ENCODE peak calls at places on chromosomes 13 and 19, in four cellular contexts. C, V, O and M are unnamed samples.

GRCh38 chr19:33678796-33679195 is 57.0 kb downstream of the CHST8 start:
- DNase-seq in V (peak; percentile 60), C (peak; percentile 43), O (no peak), M (no peak)

GRCh38 chr19:55206664-55207500 is 2.4 kb downstream of the PTPRH start:
- DNase-seq in O (peak; percentile 98), C (no peak), V (peak; percentile 66), M (no peak)

GRCh38 chr19:41144403-41144802 is 30.2 kb downstream of the CYP2F1 start:
- DNase-seq in C (peak; percentile 87), O (peak; percentile 60), V (peak; percentile 77), M (peak; percentile 84)

GRCh38 chr13:35874704-35875103 is 256.5 kb downstream of the DCLK1 start:
- DNase-seq in O (no peak), C (peak; percentile 84), V (no peak), M (no peak)

GRCh38 chr13:63206431-63206830 is 1790.8 kb upstream of the PCDH20 start:
- DNase-seq in V (no peak), C (no peak), O (no peak), M (no peak)

GRCh38 chr19:2173388-2173787 is 9.7 kb downstream of the DOT1L start:
- DNase-seq in O (no peak), V (no peak), C (no peak), M (no peak)

GRCh38 chr19:15112385-15112784 is 5.2 kb downstream of the SYDE1 start:
- DNase-seq in O (peak; percentile 44), C (no peak), V (no peak), M (no peak)

GRCh38 chr13:85798999-85799646 is at the start of gene SLITRK6:
- DNase-seq in C (no peak), V (no peak), O (no peak), M (no peak)

GRCh38 chr13:109985871-109986270 is 199.5 kb upstream of the IRS2 start:
- DNase-seq in V (no peak), C (no peak), O (no peak), M (no peak)

GRCh38 chr19:6528544-6529121 is 2.2 kb upstream of the TNFSF9 start:
- DNase-seq in O (peak; percentile 57), V (peak; percentile 67), C (no peak), M (peak; percentile 78)

GRCh38 chr19:53068199-53068598 is 23.7 kb downstream of the ERVV-2 start:
- DNase-seq in V (no peak), C (no peak), O (no peak), M (no peak)
- H3K4me3 ChIP-seq in V (no peak overlapping the region), C (no peak overlapping the region), O (no peak overlapping the region), M (no peak overlapping the region)

GRCh38 chr19:18789883-18790565 is 1.1 kb downstream of the COMP start:
- DNase-seq in V (no peak), C (no peak), O (peak; percentile 78), M (peak; percentile 26)

GRCh38 chr19:18791315-18791678 is 192 bp upstream of the COMP start:
- DNase-seq in V (no peak), C (no peak), O (no peak), M (no peak)

GRCh38 chr19:18789422-18789832 is 1.7 kb downstream of the COMP start:
- DNase-seq in C (no peak), O (no peak), V (no peak), M (no peak)

GRCh38 chr19:18790566-18791314 is at the start of gene COMP:
- DNase-seq in C (no peak), O (no peak), V (no peak), M (no peak)

DNA sequence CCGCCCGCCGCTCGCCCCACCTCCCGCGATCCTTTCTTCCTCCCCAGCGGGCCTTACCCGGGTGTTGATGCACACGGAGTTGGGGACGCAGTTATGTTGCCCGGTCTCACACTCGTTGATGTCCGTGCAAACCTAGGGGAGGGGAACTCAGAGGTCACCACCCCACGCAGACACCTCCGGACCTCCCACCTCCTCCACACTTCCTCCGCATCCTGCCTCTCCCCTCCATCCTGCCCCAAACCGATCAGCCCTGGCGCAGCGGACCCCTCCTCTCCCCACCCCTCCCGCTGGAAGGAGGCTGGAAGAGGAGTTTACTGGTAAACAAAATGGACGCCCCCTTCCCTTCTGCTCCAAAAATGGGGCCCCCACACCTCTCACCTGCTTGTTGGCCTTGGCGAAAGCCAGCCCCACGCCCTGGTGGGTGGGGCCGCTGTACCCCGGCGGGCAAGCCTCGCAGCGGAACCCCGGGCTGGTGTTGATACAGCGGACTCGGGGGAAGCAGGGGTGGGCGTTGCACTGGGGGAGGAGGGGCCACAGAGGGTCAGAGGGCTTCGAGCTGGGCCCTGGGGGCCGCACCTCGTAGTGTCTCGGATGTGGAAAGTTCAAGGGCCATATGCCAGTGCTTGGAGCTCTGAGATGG is 2.2 kb downstream of the COMP start:
- DNase-seq in C (no peak), O (no peak), V (no peak), M (no peak)
- TF ChIP-seq CTCF in C (no peak), O (no peak), V (no peak), M (no peak)

GRCh38 chr19:11195169-11195568 is 2.2 kb downstream of the KANK2 start:
- DNase-seq in C (no peak), O (no peak), V (no peak), M (peak; percentile 49)

GRCh38 chr19:11194173-11194572 is 3.2 kb downstream of the KANK2 start:
- DNase-seq in V (no peak), O (no peak), C (no peak), M (no peak)

GRCh38 chr19:11196406-11197287 is 698 bp downstream of the KANK2 start:
- DNase-seq in O (peak; percentile 69), C (no peak), V (no peak), M (no peak)

GRCh38 chr19:11194657-11195056 is 2.7 kb downstream of the KANK2 start:
- DNase-seq in V (no peak), O (no peak), C (no peak), M (no peak)

GRCh38 chr19:11195681-11196080 is 1.7 kb downstream of the KANK2 start:
- DNase-seq in C (no peak), V (no peak), O (no peak), M (no peak)
- H3K4me3 ChIP-seq in C (peak overlapping the region; percentile 79), V (no peak overlapping the region), O (no peak overlapping the region), M (no peak overlapping the region)

GRCh38 chr19:47125669-47125938 is 5.0 kb upstream of the SAE1 start:
- DNase-seq in O (no peak), V (no peak), C (no peak), M (no peak)

GRCh38 chr19:47124937-47125668 is 5.5 kb upstream of the SAE1 start:
- DNase-seq in C (no peak), V (no peak), O (peak; percentile 70), M (peak; percentile 71)

GRCh38 chr19:47123406-47123805 is 7.2 kb upstream of the SAE1 start:
- DNase-seq in V (no peak), O (no peak), C (no peak), M (no peak)

GRCh38 chr19:47122359-47123335 is 8.0 kb upstream of the SAE1 start:
- DNase-seq in V (no peak), O (no peak), C (no peak), M (no peak)

GRCh38 chr19:47120461-47120860 is 6.9 kb upstream of the ZC3H4 start:
- DNase-seq in C (no peak), O (no peak), V (no peak), M (no peak)
- TF ChIP-seq CTCF in C (no peak), O (no peak), V (no peak), M (no peak)

DNA sequence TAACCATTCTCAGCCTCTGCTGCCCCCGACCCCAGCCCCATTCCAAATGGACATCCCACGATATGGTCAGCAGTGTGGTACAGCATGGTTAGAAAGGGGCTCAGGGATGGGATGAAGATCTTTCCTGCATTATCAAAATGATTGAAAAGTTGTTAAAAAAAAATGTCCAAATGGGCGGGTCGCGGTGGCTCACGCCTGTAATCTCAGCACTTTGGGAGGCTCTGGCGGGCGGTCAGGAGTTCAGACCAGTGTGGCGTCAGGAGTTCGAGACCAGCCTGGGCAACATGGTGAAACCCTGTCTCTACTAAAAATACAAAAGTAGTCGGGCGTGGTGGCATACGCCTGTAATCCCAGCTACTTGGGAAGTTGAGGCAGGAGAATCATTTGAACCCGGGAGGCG is 54.3 kb upstream of the ZNF254 start:
- DNase-seq in C (no peak), V (no peak), O (no peak), M (no peak)
- H3K4me3 ChIP-seq in C (peak overlapping the region; percentile 89), V (peak overlapping the region; percentile 74), O (peak overlapping the region; percentile 65), M (peak overlapping the region; percentile 43)

GRCh38 chr13:58999851-59000250 is 1163.9 kb downstream of the DIAPH3 start:
- DNase-seq in O (no peak), C (no peak), V (no peak), M (no peak)
- TF ChIP-seq CTCF in O (no peak), C (no peak), V (no peak), M (no peak)

GRCh38 chr13:33262997-33263396 is 22.6 kb downstream of the STARD13 start:
- DNase-seq in O (no peak), C (no peak), V (no peak), M (peak; percentile 30)
- H3K4me3 ChIP-seq in O (no peak overlapping the region), C (no peak overlapping the region), V (no peak overlapping the region), M (no peak overlapping the region)

DNA sequence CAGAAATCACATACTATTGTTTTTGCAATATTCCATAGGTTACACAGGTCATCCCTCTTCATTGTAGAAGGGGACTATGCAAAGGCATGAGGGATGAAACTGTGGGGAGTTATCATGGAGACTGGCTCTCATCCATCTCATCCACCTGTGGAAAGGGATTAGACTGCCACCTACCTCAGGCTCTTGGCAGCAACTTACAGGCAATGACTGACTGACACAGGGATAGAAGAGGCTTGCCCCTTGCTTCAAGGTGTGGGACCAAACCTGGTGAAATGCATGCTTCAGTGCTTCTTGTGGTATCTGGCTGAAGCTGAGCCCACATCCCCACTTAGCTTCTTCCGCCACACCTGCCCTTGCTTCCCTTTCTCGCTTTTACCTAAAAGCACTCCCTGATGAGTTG is 341.3 kb downstream of the GPC5 start:
- DNase-seq in V (no peak), C (no peak), O (no peak), M (no peak)
- TF ChIP-seq CTCF in V (no peak), C (no peak), O (no peak), M (no peak)